ENCODE peak calls at places on chromosomes 11 and 22, in ten cellular contexts. B, I, G, A, Z, L, D, Q, X and V are unnamed samples.

GRCh38 chr22:49132009-49132408 is 695.7 kb downstream of the BRD1 start:
- DNase-seq in G (no peak), A (no peak), B (no peak), I (no peak), Q (no peak), D (no peak), X (no peak), Z (no peak), L (no peak), V (no peak)

GRCh38 chr11:121240650-121241299 is 51.8 kb upstream of the SC5D start:
- DNase-seq in Z (no peak), L (no peak), X (no peak), Q (no peak), G (no peak), D (peak), A (no peak), I (no peak), B (no peak), V (no peak)

GRCh38 chr11:76158394-76159302 is 47.7 kb downstream of the WNT11 start:
- DNase-seq in I (no peak), A (no peak), B (no peak), G (no peak), Q (no peak), X (no peak), Z (no peak), D (no peak), L (no peak), V (no peak)

GRCh38 chr11:20059587-20060021 is 100.7 kb downstream of the DBX1 start:
- DNase-seq in G (no peak), B (no peak), X (no peak), L (no peak), I (no peak), A (no peak), D (no peak), Z (no peak), Q (peak), V (no peak)

GRCh38 chr11:99370557-99371200 is 349.9 kb downstream of the CNTN5 start:
- DNase-seq in B (no peak), X (peak), G (no peak), Z (peak), L (peak), A (peak), Q (no peak), D (no peak), I (peak), V (peak)

GRCh38 chr11:48006301-48006992 is 26.1 kb downstream of the PTPRJ start:
- DNase-seq in A (peak), X (no peak), Q (peak), L (no peak), I (no peak), G (no peak), D (peak), Z (no peak), B (peak), V (no peak)

GRCh38 chr22:37979782-37980181 is 4.6 kb downstream of the SOX10 start:
- DNase-seq in A (no peak), I (no peak), Q (no peak), L (no peak), G (no peak), X (no peak), B (no peak), Z (no peak), D (no peak), V (no peak)

GRCh38 chr11:129610125-129610524 is 205.5 kb upstream of the TMEM45B start:
- DNase-seq in Z (no peak), A (no peak), B (no peak), L (no peak), X (no peak), G (no peak), Q (no peak), I (no peak), D (no peak), V (peak)

GRCh38 chr11:46637546-46637945 is 20.2 kb downstream of the ATG13 start:
- DNase-seq in I (no peak), B (no peak), Q (no peak), Z (no peak), G (no peak), D (no peak), L (no peak), X (no peak), A (no peak), V (no peak)

GRCh38 chr22:17921871-17922821 is 102.2 kb downstream of the MICAL3 start:
- DNase-seq in A (no peak), Q (no peak), D (no peak), Z (peak), B (no peak), X (no peak), I (no peak), G (no peak), L (no peak), V (no peak)

GRCh38 chr11:29093416-29093815 is 923.4 kb downstream of the KCNA4 start:
- DNase-seq in L (no peak), D (peak), X (no peak), I (peak), B (no peak), G (peak), Z (no peak), A (no peak), Q (no peak), V (no peak)

GRCh38 chr11:122285021-122285420 is 169.0 kb upstream of the BLID start:
- DNase-seq in Z (no peak), Q (no peak), X (no peak), D (peak), I (no peak), G (no peak), A (no peak), L (no peak), B (no peak), V (no peak)